ENCODE peak calls at places on chromosomes 16 and 17, in nine cellular contexts. One of them, this sample, is unnamed.
A peak's percentile ranks its signal among the peaks of the same experiment; 100 is the strongest.

GRCh38 chr17:5922476-5922875 is 147.7 kb upstream of the WSCD1 start:
- DNase-seq in spleen: peak; percentile 40
- DNase-seq in fibroblast of lung: no peak
- DNase-seq in small intestine: no peak
- DNase-seq in thoracic aorta: no peak
- DNase-seq in left ventricle myocardium inferior: no peak
- DNase-seq in cardiac muscle cell: no peak
- DNase-seq in uterus: no peak
- DNase-seq in Peyer's patch: no peak
- DNase-seq in this sample: peak; percentile 12

GRCh38 chr16:73396556-73396955 is 348.6 kb upstream of the ZFHX3 start:
- DNase-seq in fibroblast of lung: no peak
- DNase-seq in left ventricle myocardium inferior: no peak
- DNase-seq in uterus: no peak
- DNase-seq in Peyer's patch: no peak
- DNase-seq in thoracic aorta: no peak
- DNase-seq in small intestine: no peak
- DNase-seq in spleen: no peak
- DNase-seq in cardiac muscle cell: no peak
- DNase-seq in this sample: no peak

GRCh38 chr16:57372372-57373116 is at the start of gene CX3CL1:
- DNase-seq in thoracic aorta: no peak
- DNase-seq in uterus: peak; percentile 68
- DNase-seq in left ventricle myocardium inferior: peak; percentile 60
- DNase-seq in fibroblast of lung: peak; percentile 75
- DNase-seq in spleen: no peak
- DNase-seq in Peyer's patch: peak; percentile 66
- DNase-seq in small intestine: peak; percentile 53
- DNase-seq in cardiac muscle cell: peak; percentile 69
- DNase-seq in this sample: no peak

GRCh38 chr17:19384723-19385391 is 2.1 kb downstream of the MFAP4 start:
- DNase-seq in fibroblast of lung: peak; percentile 70
- DNase-seq in thoracic aorta: no peak
- DNase-seq in Peyer's patch: peak; percentile 77
- DNase-seq in small intestine: no peak
- DNase-seq in left ventricle myocardium inferior: peak; percentile 89
- DNase-seq in spleen: peak; percentile 77
- DNase-seq in uterus: peak; percentile 91
- DNase-seq in cardiac muscle cell: peak; percentile 98
- DNase-seq in this sample: no peak

GRCh38 chr16:67884684-67885083 is at the start of gene NRN1L:
- DNase-seq in Peyer's patch: peak; percentile 77
- DNase-seq in thoracic aorta: peak; percentile 55
- DNase-seq in fibroblast of lung: peak; percentile 84
- DNase-seq in spleen: peak; percentile 73
- DNase-seq in small intestine: peak; percentile 31
- DNase-seq in left ventricle myocardium inferior: peak; percentile 90
- DNase-seq in cardiac muscle cell: peak; percentile 95
- DNase-seq in uterus: peak; percentile 92
- DNase-seq in this sample: no peak

GRCh38 chr16:72064361-72064894 is 1.4 kb downstream of the HPR start:
- DNase-seq in spleen: no peak
- DNase-seq in left ventricle myocardium inferior: no peak
- DNase-seq in uterus: no peak
- DNase-seq in small intestine: no peak
- DNase-seq in thoracic aorta: no peak
- DNase-seq in cardiac muscle cell: no peak
- DNase-seq in Peyer's patch: no peak
- DNase-seq in fibroblast of lung: no peak
- DNase-seq in this sample: no peak

GRCh38 chr16:77273815-77274214 is 74.6 kb downstream of the SYCE1L start:
- DNase-seq in uterus: no peak
- DNase-seq in small intestine: no peak
- DNase-seq in fibroblast of lung: peak; percentile 86
- DNase-seq in spleen: no peak
- DNase-seq in cardiac muscle cell: peak; percentile 44
- DNase-seq in Peyer's patch: no peak
- DNase-seq in thoracic aorta: no peak
- DNase-seq in left ventricle myocardium inferior: no peak
- DNase-seq in this sample: no peak

GRCh38 chr17:65198653-65199382 is 61.6 kb downstream of the RGS9 start:
- DNase-seq in uterus: peak; percentile 22
- DNase-seq in cardiac muscle cell: peak; percentile 75
- DNase-seq in thoracic aorta: no peak
- DNase-seq in Peyer's patch: no peak
- DNase-seq in small intestine: peak; percentile 64
- DNase-seq in spleen: no peak
- DNase-seq in left ventricle myocardium inferior: no peak
- DNase-seq in fibroblast of lung: peak; percentile 45
- DNase-seq in this sample: peak; percentile 65

GRCh38 chr16:64345142-64345541 is 776.7 kb downstream of the CDH11 start:
- DNase-seq in cardiac muscle cell: no peak
- DNase-seq in uterus: no peak
- DNase-seq in spleen: peak; percentile 62
- DNase-seq in small intestine: no peak
- DNase-seq in fibroblast of lung: no peak
- DNase-seq in left ventricle myocardium inferior: no peak
- DNase-seq in thoracic aorta: no peak
- DNase-seq in Peyer's patch: no peak
- DNase-seq in this sample: no peak

GRCh38 chr16:27367463-27368357 is 34.3 kb upstream of the IL21R start:
- DNase-seq in cardiac muscle cell: peak; percentile 82
- DNase-seq in left ventricle myocardium inferior: peak; percentile 83
- DNase-seq in fibroblast of lung: peak; percentile 46
- DNase-seq in small intestine: peak; percentile 78
- DNase-seq in Peyer's patch: peak; percentile 93
- DNase-seq in uterus: peak; percentile 84
- DNase-seq in spleen: peak; percentile 96
- DNase-seq in thoracic aorta: peak; percentile 53
- DNase-seq in this sample: peak; percentile 96

GRCh38 chr16:57473906-57474305 is 11.4 kb downstream of the POLR2C start:
- DNase-seq in left ventricle myocardium inferior: no peak
- DNase-seq in spleen: peak; percentile 64
- DNase-seq in Peyer's patch: no peak
- DNase-seq in small intestine: no peak
- DNase-seq in thoracic aorta: no peak
- DNase-seq in uterus: no peak
- DNase-seq in fibroblast of lung: no peak
- DNase-seq in cardiac muscle cell: no peak
- DNase-seq in this sample: no peak

DNA sequence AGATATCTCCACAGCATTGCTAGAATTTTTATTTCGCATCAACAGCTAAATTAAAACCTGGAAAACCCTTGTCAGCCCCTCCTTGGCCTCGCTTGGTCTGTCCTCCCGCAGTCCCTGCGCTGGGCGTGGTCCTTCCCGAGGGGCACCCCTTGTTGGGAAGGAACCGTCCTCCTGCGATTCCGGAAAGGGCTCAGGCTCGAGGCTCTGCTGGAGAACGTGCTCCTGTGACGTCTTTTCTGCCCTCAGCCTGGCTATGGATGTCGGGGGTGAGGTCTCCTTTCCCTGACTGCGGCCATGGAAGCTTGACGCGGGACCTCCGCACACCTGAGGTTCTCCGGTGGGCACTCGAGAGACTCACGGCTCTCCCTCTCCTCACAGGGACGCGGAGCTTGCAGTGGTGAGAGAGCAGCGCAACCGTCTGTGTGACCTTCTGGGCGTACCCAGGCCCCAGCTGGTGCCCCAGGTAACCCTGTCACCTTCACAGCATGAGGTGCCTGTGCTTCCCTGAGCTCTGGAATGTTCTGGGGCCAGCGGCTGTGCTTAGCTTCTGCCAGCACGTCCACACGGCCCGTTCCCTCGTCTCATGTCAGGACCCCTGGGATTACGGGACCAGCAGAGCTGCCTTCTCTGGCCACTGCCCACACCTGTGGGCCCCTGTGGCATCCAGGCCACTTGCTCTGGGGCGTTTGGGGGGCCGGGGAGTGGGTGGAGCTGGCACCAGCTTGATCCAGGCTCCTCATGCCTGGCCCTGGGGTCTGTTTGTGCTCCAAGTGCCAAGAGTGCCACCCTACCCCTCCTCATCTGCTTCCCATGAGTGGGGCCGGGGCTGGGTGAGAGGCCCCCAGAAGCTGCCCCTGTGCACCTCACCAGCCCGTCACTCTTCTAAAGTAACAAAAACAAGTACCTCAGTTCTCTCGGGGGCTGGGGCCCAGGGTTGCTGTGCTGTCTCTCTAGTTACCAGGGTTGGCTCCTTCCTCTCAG is 101.5 kb upstream of the ZNF750 start:
- DNase-seq in small intestine: no peak
- DNase-seq in left ventricle myocardium inferior: peak; percentile 12
- DNase-seq in thoracic aorta: no peak
- DNase-seq in spleen: peak; percentile 54
- DNase-seq in Peyer's patch: peak; percentile 40
- DNase-seq in fibroblast of lung: no peak
- DNase-seq in uterus: peak; percentile 9
- DNase-seq in cardiac muscle cell: no peak
- DNase-seq in this sample: no peak
- H3K36me3 ChIP-seq in small intestine: peaks cover 4% of the 10 kb centered on the region
- H3K36me3 ChIP-seq in left ventricle myocardium inferior: peaks cover 96% of the 10 kb centered on the region
- H3K36me3 ChIP-seq in thoracic aorta: peaks cover 41% of the 10 kb centered on the region
- H3K36me3 ChIP-seq in spleen: peaks cover 76% of the 10 kb centered on the region
- H3K36me3 ChIP-seq in Peyer's patch: no peaks in the 10 kb centered on the region
- H3K36me3 ChIP-seq in fibroblast of lung: peaks cover 18% of the 10 kb centered on the region
- H3K36me3 ChIP-seq in uterus: no peaks in the 10 kb centered on the region
- H3K36me3 ChIP-seq in cardiac muscle cell: peaks cover 2% of the 10 kb centered on the region
- H3K36me3 ChIP-seq in this sample: peaks cover 61% of the 10 kb centered on the region

DNA sequence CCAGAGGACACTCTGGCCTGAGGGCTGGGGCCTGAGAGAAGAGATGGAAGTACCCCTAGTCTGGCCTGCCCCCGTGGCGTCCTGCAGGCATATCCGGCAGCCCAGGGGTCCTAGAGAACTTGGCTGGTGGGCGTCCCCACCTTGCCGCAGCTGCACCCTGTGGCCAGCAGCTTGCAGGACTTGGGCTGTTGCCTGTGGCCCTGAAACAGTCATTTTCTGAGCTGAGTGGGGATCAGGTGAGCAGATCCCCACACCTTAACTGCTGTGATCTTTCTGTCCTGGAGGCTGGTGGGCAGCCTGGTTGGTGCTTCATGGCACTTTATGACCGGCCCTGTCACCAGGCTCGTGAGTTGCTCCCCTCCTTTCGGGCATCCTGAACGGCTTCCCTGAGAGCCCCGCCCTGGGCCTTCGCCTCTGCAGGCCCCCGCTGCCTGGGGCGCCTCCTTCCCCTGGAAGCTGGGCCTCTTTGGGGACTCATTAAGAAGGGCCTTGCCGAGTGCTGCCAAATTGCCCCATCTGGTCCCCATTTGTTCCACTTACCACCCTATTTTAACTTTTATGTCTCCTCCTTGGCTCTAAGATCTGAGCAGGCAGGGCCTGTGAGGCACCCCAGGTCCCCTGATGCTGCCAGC is 298.7 kb downstream of the SEC14L1 start:
- DNase-seq in small intestine: no peak
- DNase-seq in Peyer's patch: no peak
- DNase-seq in uterus: no peak
- DNase-seq in thoracic aorta: no peak
- DNase-seq in cardiac muscle cell: no peak
- DNase-seq in spleen: no peak
- DNase-seq in fibroblast of lung: no peak
- DNase-seq in left ventricle myocardium inferior: peak; percentile 36
- DNase-seq in this sample: no peak
- H3K4me3 ChIP-seq in small intestine: no peak overlapping the region
- H3K4me3 ChIP-seq in Peyer's patch: no peak overlapping the region
- H3K4me3 ChIP-seq in uterus: no peak overlapping the region
- H3K4me3 ChIP-seq in thoracic aorta: no peak overlapping the region
- H3K4me3 ChIP-seq in cardiac muscle cell: no peak overlapping the region
- H3K4me3 ChIP-seq in spleen: no peak overlapping the region
- H3K4me3 ChIP-seq in fibroblast of lung: no peak overlapping the region
- H3K4me3 ChIP-seq in left ventricle myocardium inferior: peak overlapping the region; percentile 5
- H3K4me3 ChIP-seq in this sample: peak overlapping the region; percentile 21

GRCh38 chr17:40824015-40824832 is 1.8 kb upstream of the KRT10 start:
- DNase-seq in cardiac muscle cell: no peak
- DNase-seq in Peyer's patch: no peak
- DNase-seq in left ventricle myocardium inferior: no peak
- DNase-seq in thoracic aorta: no peak
- DNase-seq in spleen: no peak
- DNase-seq in uterus: no peak
- DNase-seq in small intestine: no peak
- DNase-seq in fibroblast of lung: no peak
- DNase-seq in this sample: no peak
- H3K27ac ChIP-seq in cardiac muscle cell: no peak overlapping the region
- H3K27ac ChIP-seq in Peyer's patch: no peak overlapping the region
- H3K27ac ChIP-seq in left ventricle myocardium inferior: no peak overlapping the region
- H3K27ac ChIP-seq in thoracic aorta: no peak overlapping the region
- H3K27ac ChIP-seq in spleen: no peak overlapping the region
- H3K27ac ChIP-seq in uterus: no peak overlapping the region
- H3K27ac ChIP-seq in small intestine: no peak overlapping the region
- H3K27ac ChIP-seq in fibroblast of lung: no peak overlapping the region
- H3K27ac ChIP-seq in this sample: no peak overlapping the region

GRCh38 chr17:68255731-68256538 is 8.1 kb downstream of the AMZ2 start:
- DNase-seq in cardiac muscle cell: peak; percentile 27
- DNase-seq in thoracic aorta: no peak
- DNase-seq in spleen: no peak
- DNase-seq in uterus: no peak
- DNase-seq in small intestine: peak; percentile 22
- DNase-seq in Peyer's patch: no peak
- DNase-seq in left ventricle myocardium inferior: no peak
- DNase-seq in fibroblast of lung: no peak
- DNase-seq in this sample: peak; percentile 56

GRCh38 chr17:68257924-68258323 is 10.1 kb downstream of the AMZ2 start:
- DNase-seq in spleen: no peak
- DNase-seq in thoracic aorta: no peak
- DNase-seq in fibroblast of lung: no peak
- DNase-seq in Peyer's patch: no peak
- DNase-seq in uterus: no peak
- DNase-seq in cardiac muscle cell: no peak
- DNase-seq in small intestine: no peak
- DNase-seq in left ventricle myocardium inferior: no peak
- DNase-seq in this sample: no peak

GRCh38 chr17:68255151-68255550 is 7.3 kb downstream of the AMZ2 start:
- DNase-seq in small intestine: no peak
- DNase-seq in Peyer's patch: no peak
- DNase-seq in thoracic aorta: no peak
- DNase-seq in left ventricle myocardium inferior: no peak
- DNase-seq in uterus: no peak
- DNase-seq in fibroblast of lung: no peak
- DNase-seq in cardiac muscle cell: no peak
- DNase-seq in spleen: no peak
- DNase-seq in this sample: no peak

DNA sequence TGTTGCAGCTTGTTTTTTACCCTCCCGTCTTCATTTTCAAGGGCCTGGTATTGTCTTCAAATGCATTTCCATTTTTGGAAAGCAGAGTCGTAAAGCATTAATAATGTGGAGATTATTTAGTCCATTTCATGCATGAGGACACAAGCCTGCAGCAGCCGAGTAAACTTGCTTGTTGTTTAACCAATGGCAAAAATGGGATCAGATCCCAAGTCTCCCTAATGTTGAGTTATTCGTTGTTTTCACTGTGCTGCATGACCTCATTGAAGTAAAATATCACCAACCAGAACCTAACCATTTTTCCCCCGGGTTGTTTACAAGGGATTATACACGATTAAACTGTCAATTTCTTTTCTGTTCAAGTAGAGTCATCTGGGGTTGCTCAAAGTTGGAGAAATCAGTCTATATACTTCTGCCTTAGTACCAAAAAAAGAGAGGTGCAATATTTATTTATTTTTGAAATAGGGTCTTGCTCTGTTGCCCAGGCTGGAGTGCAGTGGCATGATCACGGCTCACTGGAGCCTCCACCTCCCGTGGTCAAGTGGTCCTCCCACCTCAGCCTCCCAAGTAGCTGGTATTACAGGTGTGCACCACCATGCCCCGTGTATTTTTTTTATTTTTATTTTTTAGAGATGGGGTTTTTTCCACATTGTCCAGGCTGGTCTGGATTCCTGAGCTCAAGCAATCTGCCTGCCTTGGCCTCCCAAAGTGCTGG is 12.4 kb downstream of the AMZ2 start:
- DNase-seq in cardiac muscle cell: no peak
- DNase-seq in Peyer's patch: no peak
- DNase-seq in spleen: no peak
- DNase-seq in uterus: no peak
- DNase-seq in small intestine: no peak
- DNase-seq in left ventricle myocardium inferior: no peak
- DNase-seq in thoracic aorta: no peak
- DNase-seq in fibroblast of lung: peak; percentile 20
- DNase-seq in this sample: no peak
- H3K36me3 ChIP-seq in cardiac muscle cell: peaks cover 8% of the 10 kb centered on the region
- H3K36me3 ChIP-seq in Peyer's patch: no peaks in the 10 kb centered on the region
- H3K36me3 ChIP-seq in spleen: no peaks in the 10 kb centered on the region
- H3K36me3 ChIP-seq in uterus: no peaks in the 10 kb centered on the region
- H3K36me3 ChIP-seq in small intestine: no peaks in the 10 kb centered on the region
- H3K36me3 ChIP-seq in left ventricle myocardium inferior: peaks cover 22% of the 10 kb centered on the region
- H3K36me3 ChIP-seq in thoracic aorta: peaks cover 10% of the 10 kb centered on the region
- H3K36me3 ChIP-seq in fibroblast of lung: no peaks in the 10 kb centered on the region
- H3K36me3 ChIP-seq in this sample: no peaks in the 10 kb centered on the region

This sample was measured in CD4-positive, alpha-beta memory T cell.